ENCODE peak calls at places on chromosomes 11 and 22, in five cellular contexts. L is activated CD8-positive, alpha-beta memory T cell treated with anti-CD3 and anti-CD28 coated beads for 24 hours; G is transverse colon; J is non-pigmented ciliary epithelial cell; P is lower leg skin. M is an unnamed sample.

GRCh38 chr11:31328698-31329097 is 40.8 kb downstream of the DCDC1 start:
- DNase-seq in L (no peak), G (no peak), J (no peak), P (no peak), M (no peak)

GRCh38 chr22:42310301-42310981 is 40.0 kb upstream of the TCF20 start:
- DNase-seq in L (no peak), G (no peak), J (no peak), P (no peak), M (no peak)

GRCh38 chr11:67351275-67352005 is 1.9 kb downstream of the POLD4 start:
- DNase-seq in L (peak), G (peak), J (no peak), P (peak), M (no peak)

GRCh38 chr11:123238297-123238696 is 43.2 kb upstream of the CLMP start:
- DNase-seq in L (no peak), G (no peak), J (no peak), P (peak), M (no peak)

GRCh38 chr11:102630598-102631448 is 5.7 kb upstream of the MMP20 start:
- DNase-seq in L (no peak), G (no peak), J (no peak), P (no peak), M (no peak)

GRCh38 chr11:111429066-111429506 is 50.0 kb upstream of the POU2AF1 start:
- DNase-seq in L (peak), G (peak), J (no peak), P (peak), M (no peak)

GRCh38 chr11:109073032-109073822 is 348.8 kb upstream of the C11orf87 start:
- DNase-seq in L (no peak), G (no peak), J (no peak), P (no peak), M (no peak)

GRCh38 chr11:92166335-92166734 is 58.3 kb upstream of the FAT3 start:
- DNase-seq in L (no peak), G (no peak), J (no peak), P (no peak), M (no peak)

GRCh38 chr11:95853138-95853537 is 62.8 kb downstream of the CEP57 start:
- DNase-seq in L (no peak), G (no peak), J (no peak), P (no peak), M (no peak)

GRCh38 chr11:76233196-76233921 is 27.1 kb upstream of the WNT11 start:
- DNase-seq in L (no peak), G (no peak), J (no peak), P (no peak), M (no peak)

GRCh38 chr11:911031-911889 is 650 bp upstream of the CHID1 start:
- DNase-seq in L (peak), G (peak), J (peak), P (no peak), M (no peak)

GRCh38 chr22:45083659-45084305 is 74.0 kb upstream of the PHF21B start:
- DNase-seq in L (no peak), G (no peak), J (no peak), P (no peak), M (peak)

GRCh38 chr22:33919591-33920501 is at the start of gene LARGE1:
- DNase-seq in L (peak), G (peak), J (no peak), P (no peak), M (no peak)

GRCh38 chr11:76634934-76635333 is 35.6 kb downstream of the LRRC32 start:
- DNase-seq in L (no peak), G (no peak), J (no peak), P (no peak), M (no peak)

GRCh38 chr11:119622454-119623143 is 106.4 kb downstream of the NECTIN1 start:
- DNase-seq in L (no peak), G (no peak), J (no peak), P (no peak), M (no peak)

GRCh38 chr11:20093775-20094174 is 66.5 kb downstream of the DBX1 start:
- DNase-seq in L (no peak), G (no peak), J (no peak), P (no peak), M (no peak)

GRCh38 chr22:25840162-25840561 is 98.2 kb downstream of the MYO18B start:
- DNase-seq in L (no peak), G (no peak), J (no peak), P (no peak), M (no peak)

GRCh38 chr11:7595016-7595869 is 78.1 kb downstream of the CYB5R2 start:
- DNase-seq in L (no peak), G (no peak), J (no peak), P (no peak), M (no peak)

GRCh38 chr11:117519590-117519989 is 191.9 kb downstream of the CEP164 start:
- DNase-seq in L (no peak), G (no peak), J (no peak), P (no peak), M (no peak)

GRCh38 chr22:37187891-37188761 is at the start of gene C1QTNF6:
- DNase-seq in L (no peak), G (no peak), J (no peak), P (no peak), M (no peak)

GRCh38 chr11:82003671-82004148 is 730.0 kb downstream of the FAM181B start:
- DNase-seq in L (no peak), G (no peak), J (no peak), P (no peak), M (no peak)

GRCh38 chr11:131486100-131486499 is 115.7 kb downstream of the NTM start:
- DNase-seq in L (no peak), G (no peak), J (no peak), P (no peak), M (no peak)

GRCh38 chr11:23961503-23962338 is 535.1 kb upstream of the LUZP2 start:
- DNase-seq in L (no peak), G (no peak), J (no peak), P (no peak), M (no peak)